ENCODE peak calls at places on chromosomes 1 and 21, in nine cellular contexts. N is nephron progenitor cell; O is CD4-positive, alpha-beta T cell; G is tibial artery; X is Caco-2; R is AG10803; C is stomach; Q is activated CD8-positive, alpha-beta T cell treated with anti-CD3 and anti-CD28 coated beads for 36 hours; P is fibroblast of lung. H is an unnamed sample.

GRCh38 chr1:167332503-167332902 is 111.8 kb downstream of the POU2F1 start:
- DNase-seq in N (no peak), R (no peak), X (no peak), P (peak; percentile 28), C (no peak), G (no peak), O (no peak), Q (no peak), H (no peak)

GRCh38 chr1:37807220-37807554 is 403 bp upstream of the C1orf122 start:
- DNase-seq in N (no peak), G (no peak), C (no peak), Q (no peak), R (no peak), P (no peak), O (no peak), X (no peak), H (no peak)

GRCh38 chr1:160219062-160219929 is 14.1 kb downstream of the PEA15 start:
- DNase-seq in O (no peak), X (peak; percentile 62), R (peak; percentile 80), G (peak; percentile 78), N (peak; percentile 46), C (peak; percentile 45), P (peak; percentile 65), Q (no peak), H (no peak)

GRCh38 chr1:31792541-31792940 is 23.3 kb downstream of the SPOCD1 start:
- DNase-seq in N (no peak), R (no peak), O (no peak), P (no peak), Q (no peak), G (peak; percentile 46), C (peak; percentile 16), X (no peak), H (no peak)

GRCh38 chr1:232743999-232744398 is 61.2 kb upstream of the MAP10 start:
- DNase-seq in P (no peak), X (no peak), N (no peak), Q (no peak), G (no peak), O (no peak), R (no peak), C (no peak), H (no peak)

GRCh38 chr1:26094076-26094669 is 17.5 kb upstream of the PDIK1L start:
- DNase-seq in G (no peak), N (no peak), R (no peak), Q (no peak), P (peak; percentile 47), X (peak; percentile 43), C (no peak), O (no peak), H (no peak)

GRCh38 chr1:55300975-55301374 is 85.8 kb upstream of the USP24 start:
- DNase-seq in O (no peak), C (no peak), Q (no peak), P (no peak), X (no peak), R (no peak), G (no peak), N (no peak), H (no peak)

GRCh38 chr1:59926381-59927243 is at the start of gene CYP2J2:
- DNase-seq in R (peak; percentile 14), C (peak; percentile 70), N (peak; percentile 80), X (no peak), O (peak; percentile 36), Q (peak; percentile 58), G (peak; percentile 69), P (peak; percentile 34), H (no peak)

GRCh38 chr1:208799186-208799585 is 555.0 kb upstream of the PLXNA2 start:
- DNase-seq in N (no peak), P (no peak), O (no peak), R (no peak), C (no peak), G (no peak), X (no peak), Q (no peak), H (no peak)

GRCh38 chr1:205983925-205984725 is 19.1 kb downstream of the RAB7B start:
- DNase-seq in X (peak; percentile 53), Q (peak; percentile 59), N (peak; percentile 60), R (peak; percentile 51), P (peak; percentile 59), O (no peak), C (peak; percentile 68), G (peak; percentile 70), H (no peak)

GRCh38 chr1:32786856-32787255 is 30.3 kb downstream of the YARS1 start:
- DNase-seq in G (no peak), C (no peak), R (peak; percentile 33), N (no peak), P (peak; percentile 46), Q (no peak), O (no peak), X (no peak), H (no peak)

GRCh38 chr1:55302972-55303371 is 87.8 kb upstream of the USP24 start:
- DNase-seq in N (no peak), C (no peak), R (no peak), O (no peak), X (no peak), G (no peak), P (no peak), Q (no peak), H (no peak)

GRCh38 chr1:8925960-8926359 is 19.7 kb upstream of the CA6 start:
- DNase-seq in Q (no peak), O (no peak), G (no peak), P (no peak), N (no peak), C (no peak), X (no peak), R (no peak), H (no peak)

GRCh38 chr1:68378296-68379084 is 71.3 kb downstream of the RPE65 start:
- DNase-seq in P (peak; percentile 59), R (peak; percentile 18), Q (no peak), X (no peak), N (no peak), G (no peak), O (no peak), C (no peak), H (no peak)

GRCh38 chr1:28449904-28450303 is 55.9 kb upstream of the RCC1 start:
- DNase-seq in C (no peak), X (no peak), O (no peak), N (no peak), G (no peak), Q (peak; percentile 82), R (no peak), P (peak; percentile 82), H (no peak)

GRCh38 chr1:208654241-208654640 is 410.1 kb upstream of the PLXNA2 start:
- DNase-seq in C (no peak), X (no peak), G (no peak), R (peak; percentile 28), P (peak; percentile 10), O (no peak), N (peak; percentile 12), Q (no peak), H (no peak)

GRCh38 chr1:105591681-105592080 is 1464.8 kb upstream of the PRMT6 start:
- DNase-seq in C (no peak), N (no peak), P (no peak), G (no peak), Q (no peak), O (no peak), R (no peak), X (no peak), H (no peak)

GRCh38 chr1:221939598-221939997 is 197.7 kb upstream of the DUSP10 start:
- DNase-seq in Q (no peak), C (no peak), X (no peak), O (no peak), P (no peak), N (no peak), R (no peak), G (no peak), H (no peak)
- TF ChIP-seq CTCF in Q (no peak), C (no peak), X (no peak), O (no peak), P (no peak), N (no peak), R (no peak), G (no peak), H (no peak)

GRCh38 chr1:225882699-225883615 is 777 bp upstream of the TMEM63A start:
- DNase-seq in X (no peak), C (peak; percentile 73), O (peak; percentile 35), R (peak; percentile 45), G (peak; percentile 83), N (peak; percentile 59), Q (peak; percentile 54), P (peak; percentile 54), H (no peak)
- TF ChIP-seq CTCF in X (no peak), C (no peak), O (no peak), R (no peak), G (no peak), N (no peak), Q (no peak), P (no peak), H (no peak)

DNA sequence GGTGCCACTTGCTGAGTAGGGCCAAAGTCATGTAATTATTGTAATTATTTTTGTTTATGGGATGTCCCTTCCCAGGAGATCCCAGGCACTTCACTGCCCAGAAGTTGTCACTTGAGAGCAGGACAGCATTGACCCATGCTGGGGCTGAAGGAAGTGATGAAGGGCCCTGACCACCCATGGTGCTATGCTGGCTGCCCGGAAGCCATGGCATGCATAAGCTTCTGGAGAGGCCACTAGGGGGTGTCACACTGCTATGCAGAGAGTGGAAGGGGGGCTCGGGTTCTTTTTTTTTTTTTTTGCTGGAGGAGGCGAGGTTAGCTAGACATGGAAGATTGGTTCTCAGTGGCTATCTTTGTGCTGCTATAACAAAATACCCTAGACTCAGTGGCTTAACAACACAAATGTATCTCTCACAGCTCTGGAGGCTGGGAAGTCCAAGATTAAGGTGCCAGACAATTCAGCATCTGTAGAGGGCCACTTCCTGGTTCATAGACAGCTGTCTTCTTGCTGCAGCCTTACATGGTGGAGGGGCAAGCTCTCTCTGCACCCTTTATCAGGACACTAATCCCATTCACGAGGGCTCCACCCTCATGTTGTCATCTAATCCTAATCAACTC is 84.9 kb downstream of the CNIH3 start:
- DNase-seq in G (no peak), X (no peak), O (no peak), P (no peak), Q (peak; percentile 32), N (peak; percentile 30), C (no peak), R (peak; percentile 21), H (no peak)
- TF ChIP-seq CTCF in G (no peak), X (no peak), O (no peak), P (peak; percentile 62), Q (peak; percentile 53), N (peak; percentile 29), C (no peak), R (peak; percentile 50), H (peak; percentile 62)

DNA sequence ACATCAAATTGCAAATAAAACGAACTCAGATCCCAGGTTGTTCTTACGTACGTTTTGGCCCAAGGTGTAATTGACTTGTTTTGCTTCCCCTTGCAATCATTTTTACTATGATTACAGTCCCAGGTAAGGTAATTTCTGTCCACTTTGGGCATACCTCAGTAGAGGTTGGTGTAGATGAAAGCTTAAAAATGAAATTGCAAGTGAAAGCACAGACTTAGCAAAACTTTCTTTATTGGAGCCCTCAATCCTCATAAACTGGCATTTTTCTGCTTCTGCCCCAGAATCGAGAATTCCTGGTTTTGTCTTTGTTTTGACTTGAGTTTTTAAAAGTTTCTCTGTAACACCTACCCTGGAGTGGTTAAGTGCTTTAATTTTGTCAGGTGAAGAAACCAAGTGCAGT is 9.4 kb downstream of the MRPS6 start:
- DNase-seq in N (no peak), G (no peak), O (no peak), C (no peak), R (no peak), P (no peak), X (no peak), Q (no peak), H (no peak)
- TF ChIP-seq CTCF in N (no peak), G (no peak), O (no peak), C (no peak), R (no peak), P (no peak), X (no peak), Q (no peak), H (no peak)